ENCODE peak calls at places on chromosomes 4 and X, in four cellular contexts. G is tibial nerve, B is thyroid gland, I is body of pancreas. Q is an unnamed sample.
A peak's percentile ranks its signal among the peaks of the same experiment; 100 is the strongest.

GRCh38 chr4:65624651-65625050 is 45.6 kb downstream of the EPHA5 start:
- DNase-seq in I (no peak), B (no peak), G (no peak), Q (no peak)

GRCh38 chr4:75048208-75048879 is 115.4 kb downstream of the PARM1 start:
- DNase-seq in I (no peak), G (no peak), B (peak; percentile 60), Q (no peak)

GRCh38 chrX:110258552-110258951 is 59.3 kb downstream of the AMMECR1 start:
- DNase-seq in I (no peak), G (no peak), B (no peak), Q (no peak)

GRCh38 chrX:1111543-1112300 is 100.7 kb downstream of the CRLF2 start:
- DNase-seq in B (no peak), I (no peak), G (no peak), Q (no peak)

GRCh38 chr4:144720491-144720890 is 74.5 kb downstream of the HHIP start:
- DNase-seq in B (no peak), G (no peak), I (no peak), Q (no peak)

GRCh38 chr4:141731481-141731880 is 95.1 kb downstream of the IL15 start:
- DNase-seq in G (no peak), B (no peak), I (no peak), Q (no peak)

GRCh38 chrX:134625315-134625718 is 33.0 kb downstream of the PLAC1 start:
- DNase-seq in I (no peak), B (no peak), G (no peak), Q (no peak)

GRCh38 chrX:9855536-9856320 is 69.5 kb downstream of the SHROOM2 start:
- DNase-seq in G (no peak), I (no peak), B (no peak), Q (no peak)

GRCh38 chr4:175758595-175758994 is 53.5 kb downstream of the GPM6A start:
- DNase-seq in I (no peak), B (no peak), G (no peak), Q (no peak)

DNA sequence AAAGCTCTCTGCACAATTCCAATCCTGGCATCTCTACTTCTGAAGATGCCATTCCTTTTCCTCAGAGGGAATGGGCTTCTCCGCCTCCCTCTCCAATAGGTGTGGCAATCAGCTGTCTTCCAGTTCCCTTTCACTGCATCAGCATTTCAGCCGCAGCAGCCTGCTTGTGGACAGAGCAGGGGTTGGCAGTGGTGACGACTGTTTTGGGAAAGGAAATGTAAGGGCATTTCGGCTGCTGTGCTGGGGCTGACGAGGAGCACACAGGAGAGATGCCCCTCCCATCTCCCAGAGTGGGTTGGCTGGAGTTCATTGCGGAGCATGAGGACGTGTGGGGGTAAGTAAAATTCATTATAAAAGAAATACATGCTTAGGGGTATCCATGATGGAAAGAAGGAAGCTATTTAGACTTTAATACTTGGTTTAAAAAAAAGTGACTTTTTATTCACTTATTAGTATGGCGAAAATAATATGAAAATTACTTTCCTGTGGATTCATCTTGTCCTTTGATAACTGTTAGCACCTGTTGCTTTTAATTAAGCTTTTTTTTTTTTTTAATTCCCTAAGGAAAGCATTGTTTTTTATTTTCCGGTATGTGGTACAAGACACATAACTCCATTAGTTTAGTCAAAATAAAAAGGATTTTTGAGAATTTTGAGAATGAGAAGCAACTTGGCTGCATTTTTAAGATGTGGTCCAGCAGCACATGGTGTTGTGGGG is at the start of gene LIMCH1:
- DNase-seq in B (peak; percentile 63), G (peak; percentile 31), I (peak; percentile 15), Q (peak; percentile 56)
- TF ChIP-seq POLR2A in B (no peak), G (no peak), I (no peak), Q (peak; percentile 21)

GRCh38 chr4:39365931-39366771 is at the start of gene RFC1:
- DNase-seq in I (peak; percentile 94), B (peak; percentile 94), G (peak; percentile 81), Q (peak; percentile 93)
- TF ChIP-seq POLR2A in I (peak; percentile 52), B (peak; percentile 56), G (peak; percentile 38), Q (peak; percentile 65)

GRCh38 chr4:139734201-139734874 is 68.7 kb downstream of the MGST2 start:
- DNase-seq in B (no peak), I (peak; percentile 32), G (no peak), Q (peak; percentile 90)

GRCh38 chr4:139735381-139736256 is 70.0 kb downstream of the MGST2 start:
- DNase-seq in G (no peak), I (no peak), B (peak; percentile 14), Q (no peak)

GRCh38 chr4:139736257-139736626 is 70.6 kb downstream of the MGST2 start:
- DNase-seq in I (no peak), B (no peak), G (no peak), Q (no peak)

GRCh38 chr4:139736661-139737060 is 71.0 kb downstream of the MGST2 start:
- DNase-seq in I (no peak), G (no peak), B (no peak), Q (no peak)

GRCh38 chr4:139734875-139735380 is 69.3 kb downstream of the MGST2 start:
- DNase-seq in I (peak; percentile 89), B (peak; percentile 92), G (peak; percentile 74), Q (peak; percentile 94)
- TF ChIP-seq POLR2A in I (no peak), B (peak; percentile 46), G (peak; percentile 40), Q (peak; percentile 58)

GRCh38 chrX:2788980-2789379 is 37.1 kb downstream of the XG start:
- DNase-seq in G (no peak), I (no peak), B (no peak), Q (no peak)
- TF ChIP-seq POLR2A in G (no peak), I (no peak), B (no peak), Q (no peak)

GRCh38 chrX:64205735-64206491 is 405 bp upstream of the AMER1 start:
- DNase-seq in I (peak; percentile 94), B (peak; percentile 95), G (peak; percentile 90), Q (peak; percentile 95)
- TF ChIP-seq POLR2A in I (peak; percentile 79), B (peak; percentile 80), G (peak; percentile 74), Q (peak; percentile 70)

DNA sequence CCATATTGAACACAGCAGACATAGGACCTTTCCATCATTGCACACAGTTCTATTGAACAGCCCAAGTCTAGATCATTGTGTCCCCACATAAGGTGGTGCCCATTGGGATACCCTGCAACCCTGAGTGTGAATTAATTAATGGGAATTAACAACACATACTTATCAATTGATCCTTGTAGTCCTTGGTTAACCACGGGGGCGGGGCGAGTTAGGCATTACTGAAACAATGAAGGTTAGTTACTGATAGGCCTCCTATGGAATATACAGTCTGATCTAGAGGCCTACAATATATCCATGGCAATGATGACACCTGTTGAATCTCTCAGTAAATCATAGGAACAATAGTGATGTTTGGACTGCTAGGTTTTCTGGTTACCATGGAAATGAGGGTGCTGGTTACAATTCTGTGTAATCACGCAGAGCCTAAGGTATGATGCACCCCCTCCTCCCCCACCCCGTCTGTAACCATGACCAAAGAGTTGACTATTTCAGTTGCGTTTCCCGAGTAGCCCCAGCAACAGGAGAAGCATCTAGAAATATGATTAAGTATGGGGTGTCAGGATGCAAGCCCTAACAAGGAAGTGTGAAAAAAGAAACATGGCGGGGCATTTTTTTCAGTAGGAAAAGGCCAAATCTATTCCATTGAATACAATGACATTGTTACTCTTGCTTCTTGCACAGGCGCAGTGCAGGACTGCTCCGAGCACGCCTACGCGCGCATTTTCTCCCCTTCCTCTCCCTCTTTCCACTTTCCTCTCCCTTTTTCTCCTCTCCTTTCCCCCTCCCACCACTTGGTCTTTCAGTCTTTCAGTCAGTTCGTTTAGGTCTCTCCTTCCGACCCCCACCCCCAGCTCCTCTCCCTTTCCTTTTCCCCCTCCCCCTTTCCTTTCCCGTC is 674 bp upstream of the NONO start:
- DNase-seq in I (no peak), G (no peak), B (peak; percentile 8), Q (peak; percentile 13)
- TF ChIP-seq POLR2A in I (no peak), G (no peak), B (no peak), Q (no peak)

DNA sequence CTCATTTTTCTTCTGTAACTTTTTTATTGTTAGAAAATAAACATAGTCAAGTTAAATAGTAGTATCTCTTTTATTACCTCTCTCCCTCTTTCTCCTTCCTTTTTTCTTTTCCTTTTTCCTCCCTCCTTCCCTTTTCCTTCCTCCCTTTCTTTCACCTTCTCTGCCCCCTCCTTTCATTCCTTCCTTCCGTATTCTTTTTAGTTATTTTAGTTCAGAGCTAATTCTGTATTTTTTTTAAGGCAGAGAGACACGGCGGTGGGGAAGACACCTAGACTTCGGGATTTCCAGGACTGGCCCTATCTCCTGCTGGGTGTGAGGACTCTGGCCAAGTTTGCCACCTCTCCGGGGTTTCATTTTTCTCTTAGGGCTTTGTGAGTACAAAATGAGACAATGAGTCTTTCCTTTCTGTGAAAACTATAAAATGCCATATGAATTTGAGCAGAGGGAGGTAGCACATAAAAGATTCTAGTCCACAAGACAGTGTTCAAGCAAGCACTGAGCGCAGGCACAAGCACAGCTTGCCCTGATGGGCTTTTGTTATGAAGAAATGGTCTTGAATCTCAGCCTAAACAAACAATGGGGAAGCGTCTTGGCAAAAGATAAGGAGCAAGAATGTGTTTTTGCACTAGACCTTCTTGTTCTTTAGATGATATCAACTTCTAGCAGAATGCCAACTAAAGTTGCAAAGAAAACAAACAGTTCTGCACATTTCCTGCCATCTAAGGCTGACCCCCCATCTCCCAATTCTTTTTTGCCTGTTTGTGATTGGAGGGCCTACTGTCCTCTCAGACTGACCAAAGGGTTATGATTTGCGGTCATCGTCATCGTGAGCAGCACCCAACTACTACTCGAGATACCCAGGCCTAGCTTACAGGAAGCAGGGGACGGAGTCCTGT is 72.9 kb upstream of the ZNF518B start:
- DNase-seq in I (no peak), B (no peak), G (no peak), Q (peak; percentile 23)
- TF ChIP-seq POLR2A in I (no peak), B (no peak), G (no peak), Q (no peak)

Q was measured in adrenal gland.